ENCODE peak calls at places on chromosomes 1 and 21, in seven cellular contexts. R is stimulated activated CD8-positive, alpha-beta memory T cell treated with anti-CD3 and anti-CD28 coated beads, Interleukin-7, amount 100 ng/mL, for 24 hours; I is fibroblast of pulmonary artery; G is Right ventricle myocardium inferior; Z is activated naive CD4-positive, alpha-beta T cell treated with Interleukin-2 at 50 U/mL for 16 hours; M is myocyte; E is non-pigmented ciliary epithelial cell. F is an unnamed sample.

GRCh38 chr1:228852015-228852414 is 116.7 kb downstream of the RHOU start:
- DNase-seq in R (no peak), I (no peak), G (no peak), Z (no peak), M (no peak), E (no peak), F (no peak)

GRCh38 chr1:24457866-24458265 is 42.3 kb downstream of the NIPAL3 start:
- DNase-seq in R (no peak), I (no peak), G (no peak), Z (no peak), M (no peak), E (no peak), F (no peak)

GRCh38 chr21:44372616-44373015 is 19.2 kb downstream of the TRPM2 start:
- DNase-seq in R (no peak), I (no peak), G (no peak), Z (no peak), M (no peak), E (no peak), F (no peak)

GRCh38 chr21:38913120-38913975 is 107.6 kb downstream of the ETS2 start:
- DNase-seq in R (no peak), I (peak), G (peak), Z (no peak), M (peak), E (no peak), F (peak)

GRCh38 chr1:186188736-186189135 is 186.3 kb downstream of the TPR start:
- DNase-seq in R (no peak), I (no peak), G (no peak), Z (no peak), M (no peak), E (no peak), F (no peak)

GRCh38 chr1:95640746-95641145 is 406.7 kb downstream of the RWDD3 start:
- DNase-seq in R (no peak), I (peak), G (no peak), Z (no peak), M (no peak), E (no peak), F (no peak)

GRCh38 chr21:45427331-45428271 is 22.6 kb downstream of the COL18A1 start:
- DNase-seq in R (no peak), I (peak), G (no peak), Z (no peak), M (peak), E (peak), F (no peak)

GRCh38 chr1:239386453-239387303 is at the start of gene CHRM3:
- DNase-seq in R (no peak), I (no peak), G (peak), Z (no peak), M (peak), E (no peak), F (peak)

GRCh38 chr1:86436041-86436440 is 12.1 kb downstream of the CLCA2 start:
- DNase-seq in R (no peak), I (no peak), G (no peak), Z (no peak), M (no peak), E (no peak), F (no peak)

GRCh38 chr1:225259542-225259941 is 168.3 kb downstream of the LBR start:
- DNase-seq in R (no peak), I (no peak), G (no peak), Z (no peak), M (no peak), E (no peak), F (no peak)

GRCh38 chr1:12715896-12716437 is at the start of gene AADACL3:
- DNase-seq in R (no peak), I (no peak), G (no peak), Z (no peak), M (no peak), E (no peak), F (no peak)

GRCh38 chr1:14924455-14925325 is 228.9 kb upstream of the TMEM51 start:
- DNase-seq in R (no peak), I (peak), G (no peak), Z (no peak), M (peak), E (no peak), F (peak)

GRCh38 chr1:55040953-55041494 is 1.7 kb downstream of the PCSK9 start:
- DNase-seq in R (no peak), I (no peak), G (no peak), Z (no peak), M (no peak), E (no peak), F (no peak)

GRCh38 chr1:5916572-5917280 is 75.5 kb downstream of the NPHP4 start:
- DNase-seq in R (no peak), I (no peak), G (no peak), Z (no peak), M (no peak), E (no peak), F (no peak)

GRCh38 chr1:44985747-44986359 is 542 bp downstream of the EIF2B3 start:
- DNase-seq in R (no peak), I (peak), G (no peak), Z (no peak), M (no peak), E (no peak), F (no peak)

GRCh38 chr21:44930543-44930981 is 9.3 kb upstream of the SLX9 start:
- DNase-seq in R (no peak), I (no peak), G (peak), Z (peak), M (no peak), E (no peak), F (no peak)

GRCh38 chr1:61124691-61125090 is 42.3 kb downstream of the NFIA start:
- DNase-seq in R (no peak), I (no peak), G (peak), Z (no peak), M (no peak), E (no peak), F (no peak)

F was measured in Right ventricle myocardium superior.